ENCODE peak calls at places on chromosomes 13 and 19, in nine cellular contexts. V is stomach, Y is tibial artery, P is tibial nerve, F is esophagus squamous epithelium, N is AG04450, S is uterus, M is mammary epithelial cell, O is IMR-90. C is an unnamed sample.

GRCh38 chr13:29849731-29850212 is 645 bp downstream of the UBL3 start:
- DNase-seq in P (no peak), M (peak), O (peak), V (peak), F (no peak), Y (peak), S (peak), N (no peak), C (peak)

GRCh38 chr13:68927387-68928026 is 1180.1 kb upstream of the ATXN8OS start:
- DNase-seq in V (no peak), S (no peak), P (no peak), N (no peak), F (no peak), O (no peak), M (no peak), Y (no peak), C (no peak)

GRCh38 chr19:12873891-12874745 is 7.1 kb downstream of the DNASE2 start:
- DNase-seq in Y (no peak), S (no peak), V (no peak), M (no peak), F (no peak), O (no peak), N (no peak), P (no peak), C (no peak)

GRCh38 chr13:50403311-50403710 is 388.1 kb downstream of the KCNRG start:
- DNase-seq in V (peak), F (no peak), N (no peak), Y (no peak), P (no peak), O (peak), M (no peak), S (no peak), C (no peak)

GRCh38 chr13:21661510-21661909 is 9.4 kb upstream of the FGF9 start:
- DNase-seq in S (no peak), Y (no peak), V (no peak), P (no peak), O (no peak), M (no peak), N (no peak), F (no peak), C (no peak)

GRCh38 chr19:31698352-31698751 is 349.1 kb upstream of the TSHZ3 start:
- DNase-seq in M (no peak), Y (no peak), S (no peak), F (no peak), N (no peak), O (no peak), P (no peak), V (no peak), C (no peak)

GRCh38 chr13:94343243-94343585 is 136.3 kb downstream of the DCT start:
- DNase-seq in S (no peak), Y (no peak), N (no peak), V (no peak), M (no peak), O (peak), P (no peak), F (no peak), C (no peak)

GRCh38 chr19:11560404-11560988 is 1.5 kb upstream of the ELOF1 start:
- DNase-seq in S (no peak), P (no peak), N (peak), Y (no peak), V (peak), M (peak), F (no peak), O (peak), C (no peak)

GRCh38 chr13:52879950-52880650 is 31.7 kb upstream of the PCDH8 start:
- DNase-seq in F (no peak), O (no peak), P (no peak), S (no peak), M (no peak), Y (no peak), V (no peak), N (no peak), C (no peak)

GRCh38 chr13:105220063-105220462 is 1315.4 kb downstream of the EFNB2 start:
- DNase-seq in V (no peak), Y (no peak), N (no peak), F (no peak), M (no peak), S (no peak), O (peak), P (no peak), C (no peak)

GRCh38 chr13:65940720-65941119 is 1289.4 kb downstream of the PCDH9 start:
- DNase-seq in P (no peak), S (no peak), M (no peak), N (no peak), O (no peak), F (no peak), Y (no peak), V (no peak), C (no peak)

GRCh38 chr13:30037306-30037705 is 186.9 kb upstream of the UBL3 start:
- DNase-seq in P (no peak), N (no peak), O (no peak), S (no peak), Y (no peak), F (no peak), V (no peak), M (no peak), C (no peak)

GRCh38 chr19:45150180-45150579 is 10.6 kb downstream of the NKPD1 start:
- DNase-seq in Y (no peak), M (no peak), O (no peak), V (no peak), S (no peak), F (no peak), P (no peak), N (no peak), C (no peak)

GRCh38 chr13:47962237-47962636 is 38.8 kb downstream of the SUCLA2 start:
- DNase-seq in F (no peak), S (no peak), V (no peak), N (no peak), P (no peak), O (no peak), Y (no peak), M (no peak), C (no peak)

GRCh38 chr13:87919956-87920355 is 248.8 kb downstream of the SLITRK5 start:
- DNase-seq in V (no peak), N (no peak), M (no peak), S (no peak), F (no peak), Y (no peak), O (no peak), P (no peak), C (no peak)

GRCh38 chr19:34305221-34306058 is 51.1 kb downstream of the GARRE1 start:
- DNase-seq in Y (no peak), N (no peak), O (no peak), F (no peak), P (no peak), S (no peak), V (no peak), M (no peak), C (no peak)

GRCh38 chr19:50777261-50777660 is 7.0 kb downstream of the GPR32 start:
- DNase-seq in M (no peak), O (no peak), N (no peak), P (no peak), V (no peak), S (no peak), F (no peak), Y (no peak), C (no peak)

GRCh38 chr13:48493851-48494250 is 39.0 kb downstream of the RCBTB2 start:
- DNase-seq in S (no peak), M (peak), F (no peak), Y (no peak), O (peak), N (no peak), V (no peak), P (no peak), C (no peak)

GRCh38 chr13:83620535-83621220 is 261.6 kb downstream of the SLITRK1 start:
- DNase-seq in O (peak), P (no peak), M (peak), N (peak), V (no peak), Y (no peak), F (no peak), S (no peak), C (no peak)

GRCh38 chr13:105979586-105979985 is 555.9 kb downstream of the EFNB2 start:
- DNase-seq in F (no peak), M (peak), O (no peak), N (no peak), S (no peak), V (peak), P (no peak), Y (no peak), C (no peak)

DNA sequence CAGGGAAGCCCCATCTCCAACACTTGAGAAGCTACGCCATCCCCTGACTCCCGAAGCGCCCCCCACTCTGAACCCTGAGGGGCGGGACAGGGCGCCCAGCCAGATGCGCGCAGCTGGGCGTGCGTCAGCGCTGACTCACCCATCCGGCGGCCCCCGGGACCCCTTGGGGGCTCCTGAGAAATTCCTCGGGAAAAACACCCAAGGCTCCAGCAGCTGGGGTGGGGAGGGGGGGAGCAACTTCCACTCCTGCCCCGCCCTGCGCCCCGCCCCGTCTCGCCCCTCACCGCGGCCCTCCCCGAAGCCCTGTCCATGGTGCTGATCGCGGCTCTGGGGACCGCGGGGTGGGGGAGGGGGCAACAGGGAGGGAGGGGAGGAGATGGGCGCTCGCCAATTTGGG is 1.0 kb downstream of the COL5A3 start:
- DNase-seq in M (peak), F (no peak), P (peak), S (peak), O (peak), N (peak), Y (peak), V (peak), C (no peak)
- H3K4me3 ChIP-seq in M (no peak), F (peak), P (peak), S (peak), O (no peak), N (no peak), Y (peak), V (peak), C (no peak)

GRCh38 chr13:96792188-96792587 is 202.1 kb downstream of the OXGR1 start:
- DNase-seq in V (no peak), N (no peak), S (no peak), O (no peak), Y (no peak), F (no peak), P (no peak), M (no peak), C (no peak)

GRCh38 chr13:96792736-96793444 is 201.4 kb downstream of the OXGR1 start:
- DNase-seq in V (no peak), N (no peak), S (no peak), O (no peak), F (no peak), M (no peak), P (no peak), Y (no peak), C (no peak)

DNA sequence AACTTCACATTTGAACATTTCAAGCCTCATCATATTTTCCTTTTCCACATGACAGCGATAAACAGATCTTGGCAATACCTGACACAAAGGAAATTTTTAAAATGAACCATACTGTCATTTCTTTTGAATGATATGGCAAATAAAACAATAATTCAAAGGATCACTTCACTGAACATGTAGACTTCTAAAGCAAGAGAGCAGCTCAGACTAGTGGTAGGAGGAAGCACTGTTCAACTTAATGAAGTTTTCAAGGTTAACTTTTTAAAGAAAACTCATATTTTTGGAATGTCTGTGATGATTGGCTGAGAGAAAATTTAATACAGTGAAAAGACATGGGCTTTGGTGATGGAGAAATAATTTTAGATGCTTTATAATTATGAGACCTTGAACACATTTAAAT is 198.0 kb downstream of the OXGR1 start:
- DNase-seq in M (no peak), F (no peak), O (no peak), N (no peak), P (no peak), Y (no peak), S (no peak), V (no peak), C (no peak)
- TF ChIP-seq CTCF in M (peak), F (no peak), O (no peak), N (no peak), P (no peak), Y (no peak), S (no peak), V (no peak), C (peak)

GRCh38 chr13:20294497-20294896 is 62.4 kb upstream of the GJB6 start:
- DNase-seq in V (no peak), P (no peak), F (no peak), Y (no peak), O (no peak), S (no peak), N (no peak), M (no peak), C (no peak)

GRCh38 chr13:20288561-20288960 is 56.4 kb upstream of the GJB6 start:
- DNase-seq in S (no peak), Y (no peak), F (no peak), N (no peak), O (no peak), V (no peak), M (no peak), P (no peak), C (no peak)

GRCh38 chr13:20287976-20288375 is 55.9 kb upstream of the GJB6 start:
- DNase-seq in F (no peak), S (no peak), P (no peak), V (no peak), Y (no peak), O (no peak), M (no peak), N (no peak), C (no peak)

GRCh38 chr13:20291037-20291436 is 58.9 kb upstream of the GJB6 start:
- DNase-seq in N (no peak), O (no peak), S (no peak), Y (no peak), P (no peak), V (no peak), F (no peak), M (no peak), C (no peak)

GRCh38 chr13:20291675-20292074 is 59.6 kb upstream of the GJB6 start:
- DNase-seq in V (no peak), Y (no peak), F (no peak), N (no peak), S (no peak), M (no peak), O (no peak), P (no peak), C (no peak)
- H3K27ac ChIP-seq in V (no peak), Y (no peak), F (no peak), N (no peak), S (no peak), M (no peak), O (no peak), P (no peak), C (no peak)

GRCh38 chr19:19944583-19944880 is 43.8 kb downstream of the ZNF93 start:
- DNase-seq in N (no peak), Y (no peak), S (no peak), F (no peak), O (no peak), M (no peak), P (no peak), V (no peak), C (no peak)
- H3K4me3 ChIP-seq in N (no peak), Y (no peak), S (no peak), F (no peak), O (no peak), M (no peak), P (no peak), V (no peak), C (no peak)

DNA sequence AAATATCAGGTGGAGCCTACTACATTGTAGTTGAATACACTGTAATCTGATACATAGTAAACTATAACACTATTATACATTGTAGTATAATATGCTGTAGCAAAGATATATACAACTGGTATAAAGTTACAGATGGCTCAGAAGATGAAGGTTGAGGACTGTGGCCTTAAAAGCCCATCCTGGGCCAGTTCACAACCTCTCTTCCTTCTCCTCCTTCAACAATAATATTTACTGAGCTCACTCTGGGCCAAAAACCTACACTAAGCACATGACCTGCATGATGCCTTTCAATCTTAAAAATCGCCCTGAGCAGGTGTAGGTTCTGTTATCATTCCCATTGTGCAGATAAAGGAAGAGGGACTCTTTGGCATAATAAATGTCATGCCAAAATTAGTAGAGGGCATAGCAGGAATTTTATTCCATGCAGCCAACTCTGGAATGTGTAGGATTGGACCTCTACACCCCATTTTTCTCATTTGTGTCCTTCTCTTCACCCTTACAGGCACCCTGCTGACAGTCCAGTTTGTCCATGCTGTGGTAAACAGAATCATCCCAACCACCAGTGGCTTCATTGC is 14.6 kb upstream of the SIN3B start:
- DNase-seq in O (peak), N (no peak), P (no peak), V (no peak), M (peak), F (no peak), S (no peak), Y (no peak), C (no peak)
- TF ChIP-seq CTCF in O (no peak), N (no peak), P (no peak), V (no peak), M (no peak), F (no peak), S (no peak), Y (no peak), C (no peak)

GRCh38 chr19:2983351-2984195 is 6.2 kb downstream of the TLE6 start:
- DNase-seq in S (peak), P (peak), N (no peak), M (peak), O (peak), Y (peak), F (no peak), V (no peak), C (peak)
- H3K27ac ChIP-seq in S (peak), P (peak), N (no peak), M (no peak), O (peak), Y (peak), F (peak), V (peak), C (peak)

GRCh38 chr13:80341771-80342271 is 895 bp upstream of the SPRY2 start:
- DNase-seq in V (no peak), N (no peak), P (no peak), O (peak), Y (peak), M (no peak), F (no peak), S (peak), C (peak)
- H3K4me3 ChIP-seq in V (peak), N (peak), P (peak), O (peak), Y (peak), M (peak), F (peak), S (peak), C (peak)

GRCh38 chr19:53801257-53801656 is 22.9 kb downstream of the NLRP12 start:
- DNase-seq in Y (no peak), S (no peak), V (no peak), F (no peak), O (no peak), P (no peak), N (no peak), M (no peak), C (no peak)
- TF ChIP-seq CTCF in Y (no peak), S (no peak), V (no peak), F (no peak), O (no peak), P (no peak), N (no peak), M (no peak), C (no peak)